ENCODE peak calls at places on chromosome 7, in seven cellular contexts. I is CD8-positive, alpha-beta T cell; Y is cerebellum; M is fibroblast of lung; X is neural crest cell; L is left ventricle myocardium inferior; G is iPS DF 19.7. W is an unnamed sample.

GRCh38 chr7:104794154-104794553 is 219.9 kb upstream of the KMT2E start:
- DNase-seq in I (no peak), Y (no peak), M (no peak), X (no peak), L (no peak), G (no peak), W (no peak)

GRCh38 chr7:92695308-92696261 is 105.4 kb upstream of the FAM133B start:
- DNase-seq in I (no peak), Y (no peak), M (peak; percentile 94), X (peak; percentile 35), L (peak; percentile 23), G (no peak), W (peak; percentile 78)

GRCh38 chr7:124688991-124689390 is 76.6 kb downstream of the GPR37 start:
- DNase-seq in I (no peak), Y (no peak), M (peak; percentile 30), X (no peak), L (no peak), G (no peak), W (peak; percentile 19)

GRCh38 chr7:549103-549890 is 29.7 kb upstream of the PDGFA start:
- DNase-seq in I (no peak), Y (no peak), M (no peak), X (no peak), L (no peak), G (no peak), W (no peak)

GRCh38 chr7:20713792-20714191 is 72.9 kb downstream of the SP8 start:
- DNase-seq in I (no peak), Y (no peak), M (no peak), X (no peak), L (no peak), G (peak; percentile 56), W (no peak)

GRCh38 chr7:67566101-67566500 is 569.5 kb downstream of the TYW1 start:
- DNase-seq in I (no peak), Y (peak; percentile 69), M (no peak), X (no peak), L (no peak), G (no peak), W (no peak)

GRCh38 chr7:134645935-134646334 is 718 bp upstream of the BPGM start:
- DNase-seq in I (no peak), Y (peak; percentile 4), M (peak; percentile 38), X (no peak), L (no peak), G (no peak), W (no peak)

GRCh38 chr7:142432386-142432785 is 174.5 kb upstream of the PRSS58 start:
- DNase-seq in I (no peak), Y (no peak), M (no peak), X (no peak), L (no peak), G (no peak), W (no peak)

GRCh38 chr7:143490719-143491306 is 13.1 kb downstream of the TAS2R41 start:
- DNase-seq in I (no peak), Y (no peak), M (peak; percentile 33), X (no peak), L (no peak), G (no peak), W (no peak)

W was measured in stromal cell of bone marrow.